ENCODE peak calls at places on chromosomes 16 and 17, in six cellular contexts. N, Q, U, M, W and G are unnamed samples.

GRCh38 chr16:67248401-67249177 is at the start of gene SLC9A5:
- DNase-seq in W (no peak), U (no peak), N (peak), M (no peak), Q (peak), G (no peak)

GRCh38 chr16:31436221-31437045 is 6.2 kb downstream of the ZNF843 start:
- DNase-seq in W (no peak), U (no peak), Q (no peak), N (no peak), M (no peak), G (no peak)

GRCh38 chr16:30555848-30556473 is 2.2 kb downstream of the ZNF764 start:
- DNase-seq in U (no peak), N (no peak), Q (no peak), M (no peak), W (no peak), G (no peak)

GRCh38 chr17:27526603-27527002 is 70.4 kb downstream of the KSR1 start:
- DNase-seq in N (peak), Q (peak), W (peak), U (no peak), M (peak), G (peak)

GRCh38 chr17:77145635-77146632 is 5.2 kb downstream of the SEC14L1 start:
- DNase-seq in N (no peak), U (no peak), Q (peak), M (peak), W (peak), G (peak)

GRCh38 chr17:48503747-48504146 is 27.1 kb downstream of the HOXB1 start:
- DNase-seq in N (no peak), M (no peak), U (no peak), Q (no peak), W (no peak), G (no peak)

GRCh38 chr17:74870512-74870911 is 2.3 kb downstream of the FDXR start:
- DNase-seq in N (no peak), M (no peak), Q (no peak), U (no peak), W (peak), G (peak)

GRCh38 chr16:27769561-27770222 is 219.7 kb downstream of the KATNIP start:
- DNase-seq in Q (no peak), W (peak), U (no peak), M (no peak), N (no peak), G (no peak)

GRCh38 chr16:75083826-75084225 is 32.8 kb downstream of the LDHD start:
- DNase-seq in N (no peak), W (no peak), M (no peak), Q (no peak), U (no peak), G (no peak)

GRCh38 chr17:71828182-71828596 is 292.6 kb upstream of the SOX9 start:
- DNase-seq in N (no peak), W (peak), Q (no peak), M (no peak), U (no peak), G (no peak)

GRCh38 chr16:82880361-82880760 is 253.6 kb downstream of the CDH13 start:
- DNase-seq in Q (no peak), U (no peak), N (no peak), W (no peak), M (no peak), G (no peak)

GRCh38 chr16:28974007-28974436 is 556 bp upstream of the SPNS1 start:
- DNase-seq in M (peak), W (peak), U (no peak), N (peak), Q (peak), G (peak)

GRCh38 chr17:16374129-16374528 is 6.8 kb upstream of the UBB start:
- DNase-seq in U (peak), M (peak), Q (no peak), W (peak), N (no peak), G (no peak)

GRCh38 chr16:81189100-81189664 is 49.3 kb upstream of the BCO1 start:
- DNase-seq in M (peak), N (no peak), U (peak), W (peak), Q (peak), G (peak)

GRCh38 chr17:1490643-1491405 is 1.7 kb downstream of the MYO1C start:
- DNase-seq in Q (peak), W (no peak), U (no peak), M (peak), N (peak), G (peak)

GRCh38 chr16:28497861-28498599 is 3.6 kb downstream of the APOBR start:
- DNase-seq in W (no peak), M (no peak), N (no peak), Q (no peak), U (no peak), G (no peak)

GRCh38 chr16:89502319-89502843 is 5.8 kb upstream of the SPG7 start:
- DNase-seq in M (peak), N (no peak), W (peak), Q (no peak), U (no peak), G (no peak)

GRCh38 chr17:49687878-49688491 is 10.1 kb upstream of the SPOP start:
- DNase-seq in Q (no peak), W (no peak), N (peak), U (no peak), M (no peak), G (no peak)

GRCh38 chr17:66357037-66357436 is 54.6 kb downstream of the PRKCA start:
- DNase-seq in U (no peak), Q (no peak), M (no peak), N (no peak), W (no peak), G (no peak)

GRCh38 chr16:74521691-74522090 is 85.2 kb downstream of the GLG1 start:
- DNase-seq in Q (no peak), M (no peak), W (peak), U (no peak), N (no peak), G (no peak)

GRCh38 chr16:1183235-1183907 is 30.5 kb downstream of the CACNA1H start:
- DNase-seq in Q (peak), U (no peak), M (peak), W (peak), N (no peak), G (peak)

GRCh38 chr17:68289936-68290267 is 1.0 kb downstream of the SLC16A6 start:
- DNase-seq in N (no peak), M (no peak), U (no peak), W (no peak), Q (no peak), G (no peak)

GRCh38 chr17:68290268-68290954 is 516 bp downstream of the SLC16A6 start:
- DNase-seq in M (peak), Q (peak), W (no peak), N (peak), U (no peak), G (peak)

GRCh38 chr17:68288375-68288774 is 2.6 kb downstream of the SLC16A6 start:
- DNase-seq in N (no peak), W (no peak), U (no peak), M (no peak), Q (no peak), G (no peak)

GRCh38 chr17:68289473-68289872 is 1.5 kb downstream of the SLC16A6 start:
- DNase-seq in N (no peak), W (no peak), M (no peak), U (no peak), Q (no peak), G (no peak)

GRCh38 chr17:68288804-68289203 is 2.1 kb downstream of the SLC16A6 start:
- DNase-seq in N (peak), U (no peak), Q (no peak), W (no peak), M (peak), G (no peak)
- H3K4me3 ChIP-seq in N (peak), U (no peak), Q (no peak), W (no peak), M (no peak), G (no peak)

GRCh38 chr17:57979076-57979475 is 9.0 kb downstream of the VEZF1 start:
- DNase-seq in N (no peak), M (no peak), Q (no peak), W (no peak), U (no peak), G (no peak)

GRCh38 chr17:57971572-57971971 is 16.4 kb upstream of the CUEDC1 start:
- DNase-seq in M (no peak), W (no peak), N (no peak), Q (no peak), U (no peak), G (no peak)

GRCh38 chr17:57976594-57976993 is 11.5 kb downstream of the VEZF1 start:
- DNase-seq in N (no peak), M (no peak), Q (no peak), W (no peak), U (no peak), G (no peak)

GRCh38 chr17:57972151-57972550 is 15.9 kb downstream of the VEZF1 start:
- DNase-seq in W (no peak), Q (no peak), M (no peak), U (no peak), N (no peak), G (no peak)

DNA sequence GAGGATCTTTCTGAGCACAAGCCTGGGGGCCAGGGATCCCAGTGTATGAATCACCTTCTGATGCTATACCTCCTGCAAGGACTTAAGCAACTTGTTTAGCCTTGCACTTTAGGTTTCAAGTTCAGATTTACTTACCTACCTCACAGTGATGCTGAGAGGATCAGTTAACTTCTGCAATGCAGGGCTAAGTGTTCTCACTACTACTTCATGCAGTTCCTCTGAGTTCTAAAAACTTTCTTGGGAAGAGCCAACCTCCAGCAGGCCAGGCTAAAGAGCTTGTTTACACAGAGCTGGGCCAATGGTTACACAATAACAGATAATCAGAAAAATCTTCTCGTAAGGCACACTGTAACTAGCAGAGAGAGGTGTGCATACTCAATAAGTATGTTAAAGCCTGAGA is 13.0 kb downstream of the VEZF1 start:
- DNase-seq in N (no peak), U (no peak), M (no peak), W (no peak), Q (no peak), G (no peak)
- H3K27ac ChIP-seq in N (no peak), U (no peak), M (no peak), W (no peak), Q (peak), G (no peak)

GRCh38 chr16:50467943-50468748 is 80.0 kb upstream of the NKD1 start:
- DNase-seq in N (no peak), M (peak), Q (no peak), U (no peak), W (no peak), G (peak)
- H3K4me3 ChIP-seq in N (no peak), M (peak), Q (peak), U (peak), W (peak), G (peak)

DNA sequence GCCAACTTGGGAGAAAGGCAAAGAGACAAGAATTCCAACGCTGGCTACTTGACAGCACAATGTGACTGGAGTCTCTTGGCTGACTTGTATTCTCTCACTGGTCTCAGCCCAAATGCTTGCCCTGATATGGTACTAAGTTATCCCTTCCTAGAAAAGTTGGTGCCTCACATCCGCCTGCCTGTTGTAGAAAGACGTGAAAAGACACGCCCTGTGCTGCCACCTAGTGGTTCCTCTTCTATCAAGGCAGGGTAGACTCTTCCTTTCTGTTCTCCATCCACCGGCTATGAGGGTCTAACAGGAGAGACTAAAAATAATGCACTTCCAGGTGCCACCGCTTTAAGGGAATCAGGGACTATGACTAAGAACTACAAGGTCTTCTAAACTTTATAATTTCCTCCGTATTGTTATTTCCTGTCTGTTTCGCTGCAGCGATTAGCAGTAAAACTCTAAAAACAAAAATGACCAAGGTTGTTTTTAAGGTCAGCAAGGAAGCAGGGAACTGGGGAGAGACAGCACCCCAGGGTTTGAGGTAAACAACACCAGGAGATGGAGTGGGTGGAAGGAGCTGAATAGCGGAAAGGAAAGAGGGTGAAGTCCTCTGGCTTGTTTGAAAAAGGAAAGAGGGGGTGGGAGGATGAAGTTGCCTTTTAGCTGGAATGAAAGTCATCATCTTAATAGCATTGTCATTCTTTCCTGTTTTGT is 109.5 kb downstream of the YPEL2 start:
- DNase-seq in N (peak), U (peak), Q (peak), M (peak), W (peak), G (peak)
- H3K27ac ChIP-seq in N (no peak), U (peak), Q (peak), M (peak), W (no peak), G (peak)

GRCh38 chr16:16857603-16858283 is 478.8 kb downstream of the NPIPA7 start:
- DNase-seq in N (no peak), M (no peak), U (no peak), Q (no peak), W (no peak), G (no peak)

GRCh38 chr16:16861546-16861945 is 482.6 kb downstream of the NPIPA7 start:
- DNase-seq in Q (no peak), N (peak), U (no peak), W (peak), M (peak), G (peak)

GRCh38 chr16:16857012-16857411 is 478.1 kb downstream of the NPIPA7 start:
- DNase-seq in W (no peak), N (no peak), M (no peak), U (no peak), Q (no peak), G (no peak)
- H3K4me3 ChIP-seq in W (no peak), N (no peak), M (no peak), U (no peak), Q (no peak), G (no peak)

GRCh38 chr16:84067640-84068039 is 25.0 kb upstream of the SLC38A8 start:
- DNase-seq in Q (no peak), M (no peak), N (no peak), W (no peak), U (no peak), G (no peak)

GRCh38 chr16:84069540-84069939 is 26.9 kb upstream of the SLC38A8 start:
- DNase-seq in Q (no peak), W (no peak), N (no peak), M (no peak), U (no peak), G (no peak)

GRCh38 chr16:84068041-84068440 is 25.4 kb upstream of the SLC38A8 start:
- DNase-seq in U (no peak), W (no peak), Q (no peak), M (no peak), N (no peak), G (no peak)

GRCh38 chr16:84071151-84071550 is 28.6 kb upstream of the SLC38A8 start:
- DNase-seq in Q (no peak), N (no peak), W (no peak), M (no peak), U (no peak), G (no peak)

GRCh38 chr16:84068783-84069464 is 26.3 kb upstream of the SLC38A8 start:
- DNase-seq in Q (no peak), N (no peak), W (no peak), U (no peak), M (no peak), G (no peak)
- H3K27ac ChIP-seq in Q (no peak), N (no peak), W (no peak), U (no peak), M (no peak), G (no peak)

DNA sequence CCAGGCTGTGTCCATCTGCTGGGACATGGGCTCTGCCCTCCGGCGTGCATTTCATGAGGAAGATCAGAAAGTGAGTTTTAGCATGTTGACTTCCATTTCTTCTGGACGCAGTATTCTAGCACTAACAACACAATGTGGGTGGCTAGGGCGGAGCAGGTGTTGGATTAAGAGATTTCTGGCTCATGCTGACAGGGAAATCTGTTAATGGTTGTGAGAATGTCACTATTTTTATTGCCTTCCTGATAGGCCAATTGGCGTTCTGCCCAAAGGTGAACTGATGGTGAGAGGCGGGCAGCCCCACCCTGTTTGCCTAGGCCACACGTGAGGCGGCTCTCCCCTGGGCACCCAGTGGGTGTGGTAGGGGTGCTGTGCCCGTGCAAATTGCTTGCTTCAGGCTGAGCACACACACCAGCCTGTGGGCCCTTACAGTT is 30.8 kb downstream of the PGS1 start:
- DNase-seq in Q (no peak), N (no peak), M (peak), W (no peak), U (no peak), G (no peak)
- H3K4me3 ChIP-seq in Q (no peak), N (no peak), M (no peak), W (no peak), U (no peak), G (no peak)

DNA sequence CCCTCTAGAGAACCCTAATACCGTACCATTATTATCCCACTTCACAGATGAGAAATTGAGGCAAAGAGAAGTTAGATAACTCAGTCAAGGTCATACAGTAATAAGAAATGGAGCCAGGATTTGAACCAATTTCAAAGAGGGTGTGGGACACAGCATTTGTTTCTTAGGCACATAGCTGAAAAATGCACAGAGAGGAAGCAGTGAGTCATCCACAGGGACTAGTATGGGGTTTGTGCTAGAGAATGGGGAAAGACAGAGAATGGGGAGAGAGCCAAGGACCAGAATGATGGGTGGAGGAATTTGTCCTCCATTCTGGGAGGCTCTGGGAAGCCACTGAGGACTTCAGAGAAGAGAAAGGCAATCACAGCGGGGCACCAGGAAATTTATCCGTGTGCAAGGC is 77.9 kb upstream of the ZFHX3 start:
- DNase-seq in Q (no peak), U (no peak), M (no peak), N (no peak), W (peak), G (no peak)
- H3K27ac ChIP-seq in Q (peak), U (no peak), M (no peak), N (no peak), W (no peak), G (no peak)

GRCh38 chr17:45895969-45896793 is 1.8 kb downstream of the MAPT start:
- DNase-seq in W (no peak), M (no peak), U (no peak), N (no peak), Q (no peak), G (no peak)
- H3K4me3 ChIP-seq in W (no peak), M (peak), U (peak), N (no peak), Q (peak), G (no peak)

GRCh38 chr17:2710804-2711607 is 558 bp downstream of the CLUH start:
- DNase-seq in Q (no peak), M (peak), U (no peak), N (peak), W (no peak), G (no peak)
- H3K27ac ChIP-seq in Q (peak), M (peak), U (no peak), N (peak), W (peak), G (peak)